ENCODE peak calls at places on chromosomes 7 and 10, in seven cellular contexts. Q is IMR-90, S is mesenchymal stem cell, G is neuronal stem cell, W is trophoblast cell, Z is mesendoderm, K is H1. I is an unnamed sample.

GRCh38 chr7:50599385-50599784 is 34.2 kb upstream of the DDC start:
- DNase-seq in S (no peak), K (no peak), W (no peak), Q (no peak), Z (no peak), G (no peak), I (no peak)

GRCh38 chr10:54650547-54650946 is 150.5 kb downstream of the PCDH15 start:
- DNase-seq in Q (no peak), G (no peak), K (no peak), S (no peak), Z (no peak), W (no peak), I (no peak)

GRCh38 chr10:6738464-6738824 is 158.4 kb upstream of the PRKCQ start:
- DNase-seq in W (no peak), S (no peak), Z (peak), Q (peak), G (no peak), K (no peak), I (no peak)

GRCh38 chr7:133854739-133855138 is 272.4 kb upstream of the LRGUK start:
- DNase-seq in G (no peak), Z (peak), S (peak), K (no peak), Q (peak), W (no peak), I (no peak)

GRCh38 chr10:49594594-49594993 is 15.5 kb upstream of the SLC18A3 start:
- DNase-seq in K (peak), Z (peak), Q (peak), W (peak), G (no peak), S (peak), I (peak)

GRCh38 chr10:24957624-24958435 is 5.4 kb upstream of the PRTFDC1 start:
- DNase-seq in S (peak), Z (no peak), Q (peak), G (no peak), K (no peak), W (no peak), I (no peak)

GRCh38 chr10:76576276-76576962 is 1061.2 kb downstream of the KCNMA1 start:
- DNase-seq in Q (peak), Z (no peak), G (no peak), W (no peak), S (peak), K (no peak), I (no peak)

GRCh38 chr7:148609045-148609725 is 18.6 kb downstream of the C7orf33 start:
- DNase-seq in G (no peak), S (no peak), Z (no peak), Q (peak), K (no peak), W (no peak), I (no peak)

GRCh38 chr7:46003896-46004875 is 83.1 kb upstream of the IGFBP3 start:
- DNase-seq in K (no peak), G (no peak), Q (peak), S (peak), Z (no peak), W (no peak), I (no peak)

GRCh38 chr7:127809285-127809702 is 157.3 kb downstream of the SND1 start:
- DNase-seq in W (no peak), G (no peak), Z (no peak), Q (peak), S (peak), K (no peak), I (no peak)

GRCh38 chr10:28778524-28778923 is 101.2 kb downstream of the BAMBI start:
- DNase-seq in Z (no peak), G (no peak), K (no peak), S (no peak), W (no peak), Q (peak), I (no peak)

GRCh38 chr7:135166338-135166989 is 4.0 kb downstream of the CYREN start:
- DNase-seq in Q (no peak), S (no peak), G (no peak), W (no peak), Z (no peak), K (no peak), I (no peak)

GRCh38 chr10:37563715-37564108 is 293.7 kb downstream of the ZNF248 start:
- DNase-seq in W (no peak), G (no peak), Q (no peak), K (no peak), Z (no peak), S (no peak), I (no peak)

GRCh38 chr7:41219276-41219675 is 483.6 kb downstream of the INHBA start:
- DNase-seq in K (no peak), W (no peak), G (no peak), Z (no peak), S (peak), Q (peak), I (no peak)

GRCh38 chr7:20417260-20417659 is 86.6 kb downstream of the ITGB8 start:
- DNase-seq in G (no peak), S (no peak), K (no peak), Z (no peak), W (no peak), Q (no peak), I (no peak)

GRCh38 chr10:129774082-129774735 is 189.9 kb downstream of the EBF3 start:
- DNase-seq in S (no peak), W (no peak), K (no peak), Z (no peak), G (no peak), Q (no peak), I (peak)
- H3K18ac ChIP-seq in S (no peak), W (no peak), K (no peak), Z (no peak), G (no peak), Q (no peak), I (no peak)

DNA sequence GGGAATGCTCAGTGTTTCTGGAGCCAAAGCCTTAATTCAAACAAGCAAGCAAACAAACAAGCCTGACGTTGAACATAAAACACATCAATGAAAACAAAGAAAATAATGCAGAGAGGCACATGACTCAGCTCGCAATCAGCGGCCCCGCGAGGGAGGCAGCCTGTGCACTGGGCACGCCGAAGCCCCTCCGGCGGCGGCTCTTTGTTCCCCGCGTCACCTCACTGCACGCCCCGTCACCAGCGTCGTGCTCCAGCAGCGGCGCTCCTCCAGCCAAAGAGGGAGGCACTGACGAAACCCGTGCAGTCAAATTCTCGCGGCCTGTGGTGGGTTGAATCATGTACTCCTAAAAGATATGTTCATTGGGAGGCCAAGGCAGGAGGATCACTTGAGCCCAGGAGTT is 151.5 kb downstream of the DNAJB6 start:
- DNase-seq in S (no peak), G (no peak), Q (no peak), W (no peak), K (no peak), Z (no peak), I (peak)
- H3K18ac ChIP-seq in S (no peak), G (peak), Q (no peak), W (no peak), K (no peak), Z (no peak), I (no peak)

DNA sequence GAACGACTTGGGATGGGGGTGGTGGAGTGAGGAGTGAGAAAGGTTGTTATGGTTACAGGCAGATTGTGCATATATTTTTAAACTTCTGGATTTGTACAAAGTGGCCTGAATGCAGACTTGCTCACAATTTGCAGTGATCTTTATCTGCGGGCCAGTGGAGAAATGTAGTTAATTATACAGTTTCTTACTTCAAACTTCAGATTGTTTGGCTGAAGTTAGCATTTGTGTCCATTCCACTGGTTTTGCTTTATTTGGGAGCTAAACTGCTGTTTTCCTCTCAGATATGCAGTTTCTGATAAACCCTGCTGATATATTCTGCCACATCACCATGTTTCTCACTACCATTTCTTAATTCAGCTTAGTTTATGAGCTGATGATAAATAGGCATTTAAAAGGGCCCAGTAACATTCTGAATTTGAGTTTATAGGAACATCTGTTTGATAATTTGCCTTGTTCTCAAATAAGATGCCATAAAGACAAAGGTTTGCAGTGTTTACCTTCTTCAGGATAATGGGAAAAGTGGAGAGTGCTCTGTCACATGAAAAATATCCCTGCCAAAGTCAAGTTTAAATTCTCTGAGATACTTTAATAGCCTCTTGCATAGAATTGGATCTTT is 170.1 kb downstream of the ST7 start:
- DNase-seq in G (no peak), W (no peak), Q (no peak), Z (no peak), K (no peak), S (peak), I (no peak)
- H3K18ac ChIP-seq in G (no peak), W (no peak), Q (peak), Z (no peak), K (no peak), S (no peak), I (no peak)

DNA sequence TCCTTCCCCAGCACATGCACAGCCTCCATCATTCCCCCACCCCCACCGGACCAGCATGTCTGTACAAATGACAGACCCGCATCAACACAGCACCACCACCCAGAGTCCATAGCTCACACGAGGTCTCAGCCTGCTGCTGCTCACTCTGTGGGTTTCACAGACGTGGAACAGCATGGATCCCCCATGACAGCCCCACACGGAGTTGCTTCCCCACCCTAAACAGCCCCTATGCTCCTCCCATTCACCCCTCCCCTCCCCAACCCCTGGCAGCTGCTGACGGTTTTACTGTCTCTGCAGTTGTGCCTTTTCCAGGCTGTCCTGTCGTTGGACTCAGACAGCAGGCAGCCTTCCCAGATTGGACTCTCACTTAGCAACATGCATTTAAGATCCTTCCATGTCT is 167.6 kb downstream of the DIP2C start:
- DNase-seq in Z (no peak), G (no peak), Q (no peak), S (no peak), K (no peak), W (peak), I (no peak)
- H3K18ac ChIP-seq in Z (no peak), G (no peak), Q (no peak), S (no peak), K (no peak), W (no peak), I (no peak)

GRCh38 chr7:136513744-136514143 is 354.7 kb upstream of the CHRM2 start:
- DNase-seq in K (no peak), G (no peak), Z (no peak), W (no peak), S (no peak), Q (no peak), I (no peak)
- H3K18ac ChIP-seq in K (no peak), G (no peak), Z (no peak), W (no peak), S (no peak), Q (no peak), I (no peak)

GRCh38 chr10:14954934-14955333 is 1.0 kb upstream of the DCLRE1C start:
- DNase-seq in Z (no peak), W (no peak), K (no peak), S (no peak), G (no peak), Q (no peak), I (no peak)
- H3K18ac ChIP-seq in Z (no peak), W (no peak), K (no peak), S (peak), G (no peak), Q (no peak), I (no peak)

GRCh38 chr7:47803029-47803428 is 145.2 kb downstream of the PKD1L1 start:
- DNase-seq in S (no peak), W (no peak), G (no peak), K (no peak), Q (no peak), Z (no peak), I (no peak)

GRCh38 chr7:47804767-47805545 is 143.3 kb downstream of the PKD1L1 start:
- DNase-seq in W (no peak), K (no peak), Z (no peak), S (no peak), G (no peak), Q (peak), I (no peak)

GRCh38 chr7:47803846-47804245 is 144.4 kb downstream of the PKD1L1 start:
- DNase-seq in Z (no peak), Q (no peak), K (no peak), G (no peak), W (no peak), S (no peak), I (no peak)

GRCh38 chr7:47799529-47799928 is 148.7 kb downstream of the PKD1L1 start:
- DNase-seq in G (no peak), Z (no peak), W (no peak), K (no peak), S (no peak), Q (peak), I (no peak)

DNA sequence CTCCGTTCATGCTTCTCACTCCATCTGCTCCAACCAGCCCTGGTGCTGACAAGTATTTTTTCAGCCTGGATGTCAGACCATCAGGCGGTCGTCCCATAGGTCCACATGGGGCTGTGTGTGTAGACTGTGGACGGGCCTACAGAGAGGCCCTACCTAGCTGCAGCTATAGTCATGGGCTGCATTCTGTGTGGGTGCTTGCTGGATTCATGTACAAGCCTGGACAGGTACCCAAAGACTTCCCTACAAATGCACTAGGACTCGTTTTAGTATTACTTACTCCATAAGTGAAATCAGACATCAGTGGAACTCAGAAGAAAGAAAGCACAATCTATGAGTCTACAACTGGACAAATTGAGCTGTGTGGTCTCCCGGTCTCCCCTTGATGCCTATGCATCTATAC is 146.8 kb downstream of the PKD1L1 start:
- DNase-seq in Z (no peak), S (no peak), G (no peak), W (no peak), Q (no peak), K (no peak), I (no peak)
- H3K18ac ChIP-seq in Z (no peak), S (peak), G (no peak), W (no peak), Q (no peak), K (no peak), I (no peak)

DNA sequence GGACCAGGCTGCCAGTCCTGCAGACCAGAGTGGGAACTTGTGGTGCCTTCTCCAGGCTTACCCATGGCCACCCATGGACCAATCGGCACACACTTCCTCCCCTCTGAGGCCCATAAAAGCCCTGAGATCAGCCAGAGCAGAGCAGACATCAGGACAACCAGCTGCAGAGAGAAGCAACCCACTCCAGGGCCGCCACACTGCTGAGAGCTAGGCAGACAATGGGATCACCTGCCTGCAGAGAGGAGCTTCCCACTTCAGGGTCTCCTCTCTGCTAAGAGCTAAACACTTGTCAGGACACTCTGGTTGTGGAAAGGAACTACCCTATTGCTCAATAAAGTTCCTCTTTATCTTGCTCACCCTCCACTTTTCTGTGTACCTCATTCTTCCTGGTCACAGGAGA is 34.0 kb downstream of the C7orf25 start:
- DNase-seq in S (no peak), Z (no peak), G (no peak), Q (no peak), K (no peak), W (no peak), I (no peak)
- H3K18ac ChIP-seq in S (no peak), Z (no peak), G (no peak), Q (no peak), K (no peak), W (no peak), I (no peak)